ENCODE peak calls at places on chromosomes 7 and 10, in five cellular contexts. Q, B, V, S and X are unnamed samples.
A peak's percentile ranks its signal among the peaks of the same experiment; 100 is the strongest.

GRCh38 chr7:68321076-68321639 is 1277.1 kb upstream of the AUTS2 start:
- DNase-seq in S (peak; percentile 18), B (no peak), Q (no peak), V (no peak), X (no peak)

GRCh38 chr10:110857265-110858158 is 14.2 kb upstream of the PDCD4 start:
- DNase-seq in Q (peak; percentile 33), S (peak; percentile 87), V (peak; percentile 84), B (no peak), X (peak; percentile 63)

GRCh38 chr7:137986252-137987010 is 15.5 kb downstream of the CREB3L2 start:
- DNase-seq in V (peak; percentile 90), S (peak; percentile 64), B (peak; percentile 26), Q (peak; percentile 91), X (no peak)

GRCh38 chr7:157432957-157433576 is 96.3 kb downstream of the DNAJB6 start:
- DNase-seq in V (peak; percentile 17), B (peak; percentile 40), Q (peak; percentile 64), S (peak; percentile 64), X (no peak)

GRCh38 chr7:139574618-139575337 is 51.3 kb downstream of the CLEC2L start:
- DNase-seq in Q (no peak), S (no peak), V (no peak), B (no peak), X (no peak)

GRCh38 chr10:27252267-27253000 is 11.8 kb upstream of the ACBD5 start:
- DNase-seq in S (peak; percentile 78), Q (peak; percentile 70), B (peak; percentile 83), V (peak; percentile 27), X (no peak)

GRCh38 chr10:46527241-46527811 is 29.1 kb downstream of the GPRIN2 start:
- DNase-seq in B (no peak), S (no peak), V (no peak), Q (no peak), X (no peak)

GRCh38 chr7:4267326-4268039 is 414.6 kb upstream of the FOXK1 start:
- DNase-seq in V (no peak), Q (no peak), S (no peak), B (no peak), X (no peak)

GRCh38 chr7:8015095-8015745 is 46.6 kb downstream of the GLCCI1 start:
- DNase-seq in S (no peak), B (no peak), V (no peak), Q (no peak), X (no peak)

GRCh38 chr7:66371096-66371824 is 166.1 kb downstream of the TPST1 start:
- DNase-seq in V (no peak), B (no peak), Q (no peak), S (no peak), X (no peak)

GRCh38 chr7:140200102-140200989 is 23.6 kb upstream of the KDM7A start:
- DNase-seq in B (no peak), S (no peak), Q (peak; percentile 91), V (peak; percentile 35), X (no peak)

GRCh38 chr7:43761919-43762318 is 3.4 kb downstream of the BLVRA start:
- DNase-seq in B (no peak), V (peak; percentile 46), S (no peak), Q (peak; percentile 40), X (no peak)

GRCh38 chr7:77580762-77581350 is 43.8 kb downstream of the PTPN12 start:
- DNase-seq in B (no peak), V (peak; percentile 66), S (no peak), Q (peak; percentile 53), X (peak; percentile 3)

GRCh38 chr10:119705434-119705831 is 20.4 kb upstream of the INPP5F start:
- DNase-seq in V (no peak), Q (no peak), S (no peak), B (no peak), X (no peak)

GRCh38 chr7:2498708-2499107 is 20.9 kb upstream of the LFNG start:
- DNase-seq in Q (no peak), V (no peak), S (no peak), B (no peak), X (no peak)

GRCh38 chr10:133229265-133230022 is 573 bp upstream of the UTF1 start:
- DNase-seq in Q (peak; percentile 19), S (no peak), V (no peak), B (no peak), X (no peak)

GRCh38 chr10:133230023-133230319 is at the start of gene UTF1:
- DNase-seq in S (no peak), Q (no peak), V (no peak), B (no peak), X (no peak)

GRCh38 chr10:133231244-133231945 is 1.4 kb downstream of the UTF1 start:
- DNase-seq in V (no peak), Q (no peak), B (no peak), S (no peak), X (no peak)

GRCh38 chr10:133231946-133232574 is 2.0 kb downstream of the UTF1 start:
- DNase-seq in V (no peak), S (no peak), B (no peak), Q (no peak), X (no peak)

DNA sequence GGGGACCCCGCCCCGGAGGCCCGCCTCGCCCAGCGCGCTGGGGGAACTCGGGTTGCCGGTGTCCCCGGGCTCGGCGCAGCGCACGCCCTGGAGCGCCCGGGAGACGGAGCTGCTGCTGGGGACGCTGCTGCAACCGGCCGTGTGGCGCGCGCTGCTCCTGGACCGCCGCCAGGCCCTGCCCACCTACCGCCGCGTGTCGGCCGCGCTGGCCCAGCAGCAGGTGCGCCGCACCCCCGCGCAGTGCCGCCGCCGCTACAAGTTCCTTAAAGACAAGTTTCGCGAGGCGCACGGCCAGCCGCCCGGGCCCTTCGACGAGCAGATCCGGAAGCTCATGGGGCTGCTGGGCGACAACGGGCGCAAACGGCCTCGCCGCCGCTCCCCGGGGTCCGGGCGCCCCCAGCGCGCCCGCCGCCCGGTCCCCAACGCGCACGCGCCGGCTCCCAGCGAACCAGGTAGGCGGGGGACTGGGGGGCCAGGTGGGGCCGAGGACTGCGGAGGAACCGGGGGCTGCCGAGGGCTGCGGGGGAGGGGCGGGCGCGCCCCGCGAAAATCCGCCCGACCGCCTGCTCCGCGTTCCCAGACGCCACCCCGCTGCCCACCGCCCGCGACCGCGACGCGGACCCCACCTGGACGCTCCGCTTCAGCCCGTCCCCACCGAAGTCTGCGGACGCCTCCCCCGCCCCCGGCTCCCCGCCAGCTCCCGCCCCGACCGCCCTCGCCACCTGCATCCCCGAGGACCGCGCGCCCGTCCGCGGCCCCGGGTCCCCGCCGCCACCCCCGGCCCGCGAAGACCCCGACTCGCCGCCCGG is 574 bp downstream of the UTF1 start:
- DNase-seq in B (peak; percentile 30), S (peak; percentile 61), Q (no peak), V (no peak), X (no peak)
- H3K27me3 ChIP-seq in B (no peaks in the 10 kb centered on the region), S (peaks cover 73% of the 10 kb centered on the region), Q (peaks cover 62% of the 10 kb centered on the region), V (peaks cover 62% of the 10 kb centered on the region), X (peaks cover 49% of the 10 kb centered on the region)

GRCh38 chr7:90262438-90262837 is 17.5 kb downstream of the CFAP69 start:
- DNase-seq in V (peak; percentile 35), B (no peak), S (peak; percentile 38), Q (peak; percentile 73), X (no peak)

GRCh38 chr7:90267263-90267858 is 22.4 kb downstream of the CFAP69 start:
- DNase-seq in V (no peak), B (no peak), Q (peak; percentile 14), S (no peak), X (no peak)

GRCh38 chr7:90266808-90267207 is 21.8 kb downstream of the CFAP69 start:
- DNase-seq in S (no peak), V (peak; percentile 61), B (no peak), Q (peak; percentile 83), X (no peak)

GRCh38 chr7:90256778-90257177 is 11.8 kb downstream of the CFAP69 start:
- DNase-seq in V (no peak), S (no peak), Q (peak; percentile 17), B (no peak), X (no peak)

DNA sequence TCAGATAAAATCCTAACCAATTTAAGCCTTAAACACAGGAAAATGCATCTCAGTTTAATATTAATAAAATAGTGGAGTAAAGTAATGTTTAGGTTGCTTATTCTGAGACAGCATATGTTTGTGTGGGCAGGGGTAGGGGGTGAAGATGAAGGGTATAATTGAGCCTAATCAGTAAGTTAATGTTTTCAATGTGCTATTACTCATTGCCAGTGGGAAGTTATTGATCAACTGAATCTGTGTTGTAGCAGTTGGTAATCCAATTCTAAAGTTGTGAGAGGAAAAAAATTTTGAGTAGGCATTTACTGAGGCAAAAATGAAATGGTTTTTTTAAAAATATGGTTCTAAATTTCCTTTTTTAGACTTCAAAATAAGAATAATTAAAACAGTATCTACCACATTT is 16.5 kb downstream of the CFAP69 start:
- DNase-seq in Q (no peak), B (no peak), S (no peak), V (no peak), X (no peak)
- H3K9me3 ChIP-seq in Q (no peaks in the 10 kb centered on the region), B (no peaks in the 10 kb centered on the region), S (no peaks in the 10 kb centered on the region), V (no peaks in the 10 kb centered on the region), X (no peaks in the 10 kb centered on the region)

GRCh38 chr10:43263551-43264323 is 3.1 kb downstream of the RASGEF1A start:
- DNase-seq in V (no peak), B (peak; percentile 14), S (no peak), Q (peak; percentile 23), X (no peak)

GRCh38 chr10:43264324-43264986 is 2.4 kb downstream of the RASGEF1A start:
- DNase-seq in B (peak; percentile 12), Q (no peak), V (no peak), S (no peak), X (no peak)

GRCh38 chr10:43262902-43263466 is 3.9 kb downstream of the RASGEF1A start:
- DNase-seq in S (no peak), Q (no peak), V (no peak), B (peak; percentile 12), X (no peak)

GRCh38 chr10:43265799-43266721 is 805 bp downstream of the RASGEF1A start:
- DNase-seq in V (no peak), S (peak; percentile 65), B (peak; percentile 20), Q (peak; percentile 11), X (no peak)

DNA sequence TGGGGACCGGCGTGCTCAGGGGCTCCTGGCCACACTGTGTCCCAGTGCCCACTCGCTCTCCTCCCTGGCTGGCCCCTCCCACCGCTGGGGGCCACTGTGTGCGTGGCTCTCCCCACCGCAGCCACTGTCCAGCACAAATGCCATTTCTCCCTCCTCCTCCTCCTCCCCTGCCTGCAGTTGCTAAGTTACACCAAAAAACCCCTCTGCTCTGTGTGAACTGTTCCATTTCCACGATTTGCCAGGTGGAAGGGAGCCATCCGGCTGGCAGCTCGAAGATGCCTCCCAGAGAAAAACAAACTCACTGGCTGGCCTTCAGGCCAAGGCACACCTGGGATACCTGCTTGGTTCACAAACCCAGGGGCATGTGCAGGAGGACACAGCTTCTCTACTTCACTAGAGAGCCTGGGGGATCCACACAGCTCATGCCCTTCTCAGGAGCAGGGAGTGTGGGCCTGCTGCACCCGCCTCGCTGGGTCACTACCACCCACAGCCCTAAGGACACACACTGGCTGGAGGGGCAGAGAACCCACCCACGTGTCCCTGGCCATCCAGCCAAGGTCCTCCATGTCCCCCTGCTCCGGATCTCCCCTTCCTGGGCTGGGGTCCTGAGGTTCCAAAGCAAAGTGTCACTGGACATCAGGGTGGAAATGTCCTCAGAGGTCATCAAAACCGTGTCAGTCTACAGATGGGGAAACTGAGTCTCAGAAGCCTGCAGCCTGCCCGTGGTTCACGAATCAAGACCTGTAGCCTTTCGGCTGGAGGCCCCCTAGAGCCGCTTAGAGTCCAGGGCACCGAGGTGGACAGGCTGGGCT is 1.7 kb downstream of the RASGEF1A start:
- DNase-seq in V (no peak), Q (no peak), S (no peak), B (peak; percentile 10), X (no peak)
- H3K27me3 ChIP-seq in V (peaks cover 50% of the 10 kb centered on the region), Q (peaks cover 62% of the 10 kb centered on the region), S (peaks cover 49% of the 10 kb centered on the region), B (no peaks in the 10 kb centered on the region), X (peaks cover 48% of the 10 kb centered on the region)

DNA sequence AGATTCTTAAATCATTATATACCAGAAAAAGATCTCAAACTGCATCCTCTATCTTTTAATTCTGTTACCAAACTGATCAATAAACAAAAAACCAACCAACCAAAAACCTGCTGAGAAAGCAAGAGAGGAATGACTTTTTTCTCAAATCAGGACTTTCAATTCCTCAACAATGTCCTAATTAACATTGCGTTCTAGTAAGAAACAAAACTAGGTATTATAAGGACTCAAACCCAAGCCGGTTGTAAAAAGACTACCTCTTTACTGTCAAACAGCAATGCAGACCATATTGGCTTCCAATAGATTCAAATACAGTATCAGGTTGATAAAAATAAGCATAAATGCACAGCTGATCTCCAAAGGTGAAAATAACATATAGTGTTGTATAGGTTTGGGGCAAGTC is 57.3 kb downstream of the ETV1 start:
- DNase-seq in S (no peak), B (no peak), V (no peak), Q (no peak), X (no peak)
- H3K9me3 ChIP-seq in S (no peaks in the 10 kb centered on the region), B (no peaks in the 10 kb centered on the region), V (no peaks in the 10 kb centered on the region), Q (no peaks in the 10 kb centered on the region), X (no peaks in the 10 kb centered on the region)